ENCODE peak calls at places on chromosome 14, in five cellular contexts. D is MM.1S, X is NCI-H748 treated with DMSO at 0.1 percent for 48 hours, B is mammary epithelial cell, Q is neural crest cell. U is an unnamed sample.

GRCh38 chr14:101876539-101876938 is 87.8 kb upstream of the DYNC1H1 start:
- DNase-seq in D (peak), X (no peak), B (no peak), Q (no peak), U (no peak)

GRCh38 chr14:100708349-100709217 is 18.1 kb upstream of the DLK1 start:
- DNase-seq in D (no peak), X (peak), B (no peak), Q (no peak), U (peak)

GRCh38 chr14:45134051-45134958 is at the start of gene FKBP3:
- DNase-seq in D (peak), X (peak), B (peak), Q (peak), U (peak)

GRCh38 chr14:58765375-58765774 is 127.6 kb downstream of the DACT1 start:
- DNase-seq in D (no peak), X (no peak), B (no peak), Q (no peak), U (no peak)

GRCh38 chr14:22524105-22524783 is 64.8 kb downstream of the DAD1 start:
- DNase-seq in D (no peak), X (no peak), B (no peak), Q (no peak), U (no peak)

GRCh38 chr14:74954232-74954946 is 1.0 kb downstream of the PGF start:
- DNase-seq in D (no peak), X (peak), B (no peak), Q (no peak), U (peak)

GRCh38 chr14:89708982-89709381 is 245.5 kb downstream of the EFCAB11 start:
- DNase-seq in D (no peak), X (no peak), B (no peak), Q (no peak), U (no peak)

GRCh38 chr14:37595809-37596595 is 573 bp downstream of the TTC6 start:
- DNase-seq in D (peak), X (peak), B (peak), Q (no peak), U (peak)

GRCh38 chr14:69487226-69487625 is 2.7 kb downstream of the PLEKHD1 start:
- DNase-seq in D (no peak), X (no peak), B (no peak), Q (no peak), U (no peak)

GRCh38 chr14:61560323-61560722 is 135.0 kb upstream of the HIF1A start:
- DNase-seq in D (no peak), X (no peak), B (no peak), Q (no peak), U (no peak)

GRCh38 chr14:33777651-33778050 is 173.2 kb downstream of the EGLN3 start:
- DNase-seq in D (no peak), X (no peak), B (peak), Q (no peak), U (no peak)

GRCh38 chr14:25121342-25122129 is 71.6 kb upstream of the STXBP6 start:
- DNase-seq in D (no peak), X (no peak), B (peak), Q (no peak), U (no peak)

GRCh38 chr14:102317564-102318248 is 1.8 kb upstream of the ZNF839 start:
- DNase-seq in D (peak), X (peak), B (peak), Q (no peak), U (peak)

GRCh38 chr14:95034806-95035205 is 122.5 kb downstream of the DICER1 start:
- DNase-seq in D (no peak), X (no peak), B (no peak), Q (no peak), U (no peak)

GRCh38 chr14:68279777-68280233 is 460.2 kb downstream of the RAD51B start:
- DNase-seq in D (no peak), X (no peak), B (no peak), Q (no peak), U (no peak)

GRCh38 chr14:89422952-89423345 is 5.9 kb upstream of the FOXN3 start:
- DNase-seq in D (no peak), X (no peak), B (no peak), Q (no peak), U (no peak)

GRCh38 chr14:69500736-69501135 is 16.2 kb downstream of the PLEKHD1 start:
- DNase-seq in D (no peak), X (no peak), B (no peak), Q (no peak), U (no peak)

GRCh38 chr14:23629831-23630396 is 6.2 kb upstream of the DHRS2 start:
- DNase-seq in D (no peak), X (no peak), B (no peak), Q (no peak), U (no peak)

GRCh38 chr14:73153272-73153671 is 17.0 kb downstream of the PSEN1 start:
- DNase-seq in D (no peak), X (no peak), B (no peak), Q (no peak), U (no peak)

GRCh38 chr14:91996951-91997371 is 42.9 kb downstream of the TRIP11 start:
- DNase-seq in D (peak), X (peak), B (peak), Q (no peak), U (peak)

GRCh38 chr14:92254786-92255185 is 68.2 kb upstream of the SLC24A4 start:
- DNase-seq in D (no peak), X (no peak), B (no peak), Q (peak), U (no peak)

GRCh38 chr14:100531152-100531551 is 56.1 kb downstream of the BEGAIN start:
- DNase-seq in D (no peak), X (no peak), B (no peak), Q (no peak), U (no peak)

GRCh38 chr14:68141531-68142088 is 322.0 kb downstream of the RAD51B start:
- DNase-seq in D (no peak), X (no peak), B (peak), Q (no peak), U (no peak)

GRCh38 chr14:77613207-77613606 is 3.2 kb downstream of the SPTLC2 start:
- DNase-seq in D (no peak), X (peak), B (peak), Q (no peak), U (peak)

GRCh38 chr14:63266106-63266505 is 52.6 kb downstream of the GPHB5 start:
- DNase-seq in D (no peak), X (no peak), B (peak), Q (no peak), U (no peak)

GRCh38 chr14:77111021-77111420 is 13.0 kb downstream of the CIPC start:
- DNase-seq in D (no peak), X (no peak), B (no peak), Q (peak), U (no peak)

GRCh38 chr14:57486767-57487379 is 6.8 kb downstream of the CCDC198 start:
- DNase-seq in D (peak), X (peak), B (peak), Q (no peak), U (peak)

GRCh38 chr14:61077946-61078738 is 97.1 kb downstream of the SLC38A6 start:
- DNase-seq in D (no peak), X (no peak), B (peak), Q (no peak), U (no peak)

GRCh38 chr14:92668266-92668973 is 80.0 kb downstream of the LGMN start:
- DNase-seq in D (no peak), X (no peak), B (no peak), Q (no peak), U (no peak)

GRCh38 chr14:33839193-33840076 is 111.4 kb downstream of the EGLN3 start:
- DNase-seq in D (peak), X (peak), B (peak), Q (peak), U (peak)

GRCh38 chr14:48304729-48305128 is 629.3 kb upstream of the MDGA2 start:
- DNase-seq in D (no peak), X (no peak), B (no peak), Q (no peak), U (no peak)

GRCh38 chr14:36662543-36663403 is 1.1 kb downstream of the PAX9 start:
- DNase-seq in D (no peak), X (peak), B (no peak), Q (no peak), U (peak)

GRCh38 chr14:104984056-104984894 is 1.3 kb upstream of the CLBA1 start:
- DNase-seq in D (no peak), X (no peak), B (no peak), Q (no peak), U (no peak)

GRCh38 chr14:67413806-67414769 is 2.1 kb upstream of the PLEK2 start:
- DNase-seq in D (no peak), X (no peak), B (peak), Q (no peak), U (no peak)

GRCh38 chr14:103803661-103804060 is 43.7 kb downstream of the PPP1R13B start:
- DNase-seq in D (no peak), X (no peak), B (peak), Q (no peak), U (no peak)

GRCh38 chr14:103065861-103066260 is 8.5 kb upstream of the CDC42BPB start:
- DNase-seq in D (no peak), X (no peak), B (no peak), Q (no peak), U (no peak)

GRCh38 chr14:100341301-100342031 is 18.3 kb downstream of the SLC25A47 start:
- DNase-seq in D (no peak), X (no peak), B (peak), Q (no peak), U (no peak)

GRCh38 chr14:49408187-49408963 is 177.8 kb downstream of the RPS29 start:
- DNase-seq in D (no peak), X (no peak), B (no peak), Q (no peak), U (no peak)

U was measured in NCI-H345.